ENCODE peak calls at places on chromosome 21, in ten cellular contexts. G is left cardiac atrium; N is H4; X is lower leg skin; V is neural crest cell; Q is stimulated activated CD4-positive, alpha-beta T cell treated with anti-CD3 and anti-CD28 coated beads, Interleukin-1b, Interleukin-23, amount 100 ng/mL, for 24 hours; K is GM04503; C is Right ventricle myocardium inferior; Z is HEK293T; I is ACHN. S is an unnamed sample.

GRCh38 chr21:29289317-29289716 is 9.4 kb upstream of the BACH1 start:
- DNase-seq in X (no peak), I (no peak), Z (no peak), C (no peak), V (no peak), Q (no peak), G (no peak), N (no peak), K (no peak), S (no peak)

GRCh38 chr21:43874085-43874785 is 9.2 kb downstream of the AGPAT3 start:
- DNase-seq in V (no peak), G (no peak), X (no peak), Z (no peak), C (no peak), I (no peak), K (no peak), Q (no peak), N (no peak), S (no peak)

GRCh38 chr21:45596704-45597318 is 46.7 kb upstream of the PCBP3 start:
- DNase-seq in Z (peak; percentile 86), G (peak; percentile 78), V (peak; percentile 70), X (peak; percentile 93), C (peak; percentile 87), K (no peak), N (peak; percentile 59), Q (peak; percentile 76), I (peak; percentile 51), S (peak; percentile 68)

GRCh38 chr21:45695086-45695485 is 51.6 kb downstream of the PCBP3 start:
- DNase-seq in C (no peak), Q (no peak), K (no peak), N (no peak), G (no peak), Z (no peak), V (no peak), I (no peak), X (no peak), S (no peak)

GRCh38 chr21:33042812-33043211 is 17.1 kb downstream of the OLIG2 start:
- DNase-seq in K (peak; percentile 67), I (peak; percentile 85), G (no peak), N (peak; percentile 52), V (no peak), C (no peak), Z (no peak), Q (no peak), X (no peak), S (no peak)

GRCh38 chr21:38766987-38767722 is 38.6 kb upstream of the ETS2 start:
- DNase-seq in C (no peak), G (no peak), Q (peak; percentile 35), X (no peak), K (no peak), N (peak; percentile 23), I (no peak), Z (no peak), V (no peak), S (no peak)

GRCh38 chr21:32298148-32298559 is 501 bp upstream of the MRAP start:
- DNase-seq in I (no peak), K (no peak), C (no peak), Z (no peak), X (no peak), N (no peak), V (no peak), Q (no peak), G (no peak), S (no peak)

GRCh38 chr21:31221051-31221450 is 123.0 kb downstream of the TIAM1 start:
- DNase-seq in V (no peak), X (no peak), C (no peak), N (no peak), I (no peak), K (no peak), Q (no peak), Z (no peak), G (no peak), S (no peak)

GRCh38 chr21:41662161-41662560 is 104.7 kb downstream of the RIPK4 start:
- DNase-seq in Z (no peak), V (no peak), N (no peak), C (no peak), Q (no peak), X (peak; percentile 81), G (no peak), K (no peak), I (no peak), S (no peak)

GRCh38 chr21:25441835-25442234 is 165.4 kb downstream of the MRPL39 start:
- DNase-seq in N (no peak), X (no peak), K (no peak), Q (no peak), I (no peak), C (no peak), G (no peak), Z (no peak), V (no peak), S (no peak)

GRCh38 chr21:35120631-35121180 is 71.6 kb upstream of the RUNX1 start:
- DNase-seq in K (no peak), I (no peak), C (no peak), Z (no peak), Q (no peak), V (no peak), G (no peak), N (no peak), X (no peak), S (no peak)

GRCh38 chr21:42969193-42969600 is 5.2 kb upstream of the PKNOX1 start:
- DNase-seq in I (no peak), G (no peak), K (no peak), Z (no peak), N (no peak), C (no peak), X (peak; percentile 46), Q (no peak), V (no peak), S (no peak)

GRCh38 chr21:15057290-15057689 is 7.5 kb downstream of the NRIP1 start:
- DNase-seq in Z (no peak), K (no peak), V (no peak), Q (no peak), G (no peak), X (no peak), N (no peak), C (no peak), I (peak; percentile 53), S (peak; percentile 55)

GRCh38 chr21:27831177-27831576 is 864.3 kb upstream of the ADAMTS5 start:
- DNase-seq in X (no peak), Z (no peak), V (no peak), K (no peak), C (no peak), I (no peak), Q (no peak), G (no peak), N (no peak), S (no peak)

GRCh38 chr21:36540700-36541099 is 60.8 kb upstream of the CLDN14 start:
- DNase-seq in K (no peak), V (no peak), X (no peak), Z (no peak), C (no peak), Q (no peak), I (no peak), N (no peak), G (no peak), S (no peak)

GRCh38 chr21:15430577-15430976 is 299.2 kb upstream of the USP25 start:
- DNase-seq in Z (no peak), G (no peak), X (no peak), V (no peak), N (no peak), Q (no peak), I (no peak), C (no peak), K (no peak), S (no peak)

GRCh38 chr21:34351786-34352241 is 12.0 kb upstream of the KCNE2 start:
- DNase-seq in Q (no peak), Z (peak; percentile 76), C (no peak), X (no peak), K (no peak), G (peak; percentile 35), V (peak; percentile 37), N (peak; percentile 76), I (no peak), S (peak; percentile 70)

GRCh38 chr21:39661121-39661520 is 48.4 kb downstream of the B3GALT5 start:
- DNase-seq in I (no peak), Z (no peak), X (peak; percentile 72), Q (no peak), G (no peak), N (no peak), K (no peak), V (no peak), C (no peak), S (no peak)

GRCh38 chr21:26137379-26138060 is 33.0 kb downstream of the APP start:
- DNase-seq in X (no peak), V (no peak), I (no peak), Z (no peak), N (no peak), Q (no peak), C (no peak), G (no peak), K (no peak), S (no peak)

GRCh38 chr21:38447611-38448010 is 50.7 kb downstream of the ERG start:
- DNase-seq in C (no peak), I (no peak), Z (no peak), N (no peak), G (no peak), Q (no peak), K (no peak), X (no peak), V (no peak), S (no peak)

GRCh38 chr21:45026066-45026745 is 48.2 kb upstream of the ADARB1 start:
- DNase-seq in V (no peak), Q (no peak), C (no peak), K (no peak), N (no peak), X (peak; percentile 72), I (no peak), G (no peak), Z (no peak), S (no peak)

GRCh38 chr21:28294046-28294445 is 698.6 kb downstream of the LTN1 start:
- DNase-seq in K (peak; percentile 45), Z (no peak), C (no peak), I (no peak), Q (no peak), G (no peak), X (no peak), N (no peak), V (no peak), S (peak; percentile 4)

GRCh38 chr21:30988706-30989105 is 49.6 kb downstream of the KRTAP19-8 start:
- DNase-seq in C (no peak), K (no peak), Q (no peak), X (no peak), G (no peak), V (no peak), N (no peak), Z (no peak), I (no peak), S (no peak)

GRCh38 chr21:42287193-42288083 is 27.8 kb downstream of the TFF3 start:
- DNase-seq in K (no peak), Q (no peak), I (no peak), V (no peak), Z (no peak), C (no peak), G (no peak), X (no peak), N (no peak), S (no peak)

GRCh38 chr21:26801524-26801923 is 43.7 kb downstream of the ADAMTS1 start:
- DNase-seq in X (no peak), I (no peak), G (no peak), K (peak; percentile 65), Q (no peak), V (no peak), Z (peak; percentile 25), C (no peak), N (peak; percentile 87), S (no peak)

GRCh38 chr21:36504067-36505058 is 24.4 kb upstream of the CLDN14 start:
- DNase-seq in C (no peak), K (no peak), X (no peak), Z (peak; percentile 50), Q (peak; percentile 13), I (peak; percentile 32), N (peak; percentile 39), V (peak; percentile 53), G (no peak), S (peak; percentile 40)

GRCh38 chr21:38938343-38938742 is 132.6 kb downstream of the ETS2 start:
- DNase-seq in X (no peak), I (no peak), Q (no peak), G (no peak), V (no peak), N (peak; percentile 57), K (no peak), C (no peak), Z (no peak), S (no peak)

GRCh38 chr21:36422279-36423098 is 37.3 kb downstream of the CHAF1B start:
- DNase-seq in G (peak; percentile 68), V (peak; percentile 47), C (no peak), K (no peak), Q (peak; percentile 34), X (no peak), N (peak; percentile 64), Z (peak; percentile 85), I (peak; percentile 64), S (peak; percentile 55)

S was measured in HT-29.